ENCODE peak calls at places on chromosomes 16 and 17, in four cellular contexts. One of them, this sample, is unnamed.

GRCh38 chr16:27226476-27226875 is 23.1 kb downstream of the KDM8 start:
- DNase-seq in cardiac muscle cell: no peak
- DNase-seq in heart left ventricle: peak
- DNase-seq in Peyer's patch: no peak
- DNase-seq in this sample: no peak

GRCh38 chr17:1002771-1003555 is 6.0 kb downstream of the TIMM22 start:
- DNase-seq in cardiac muscle cell: peak
- DNase-seq in heart left ventricle: peak
- DNase-seq in Peyer's patch: no peak
- DNase-seq in this sample: no peak

GRCh38 chr17:4584125-4584834 is at the start of gene SMTNL2:
- DNase-seq in cardiac muscle cell: peak
- DNase-seq in heart left ventricle: peak
- DNase-seq in Peyer's patch: no peak
- DNase-seq in this sample: no peak

GRCh38 chr17:29949708-29950107 is 8.3 kb downstream of the EFCAB5 start:
- DNase-seq in cardiac muscle cell: no peak
- DNase-seq in heart left ventricle: no peak
- DNase-seq in Peyer's patch: no peak
- DNase-seq in this sample: no peak

GRCh38 chr17:42018339-42018738 is 1.1 kb upstream of the DNAJC7 start:
- DNase-seq in cardiac muscle cell: no peak
- DNase-seq in heart left ventricle: no peak
- DNase-seq in Peyer's patch: no peak
- DNase-seq in this sample: no peak

GRCh38 chr17:19513897-19514488 is 19.7 kb upstream of the SLC47A1 start:
- DNase-seq in cardiac muscle cell: peak
- DNase-seq in heart left ventricle: peak
- DNase-seq in Peyer's patch: peak
- DNase-seq in this sample: no peak

GRCh38 chr16:73329363-73330306 is 281.7 kb upstream of the ZFHX3 start:
- DNase-seq in cardiac muscle cell: no peak
- DNase-seq in heart left ventricle: no peak
- DNase-seq in Peyer's patch: no peak
- DNase-seq in this sample: no peak

GRCh38 chr16:85302018-85302847 is 190.0 kb upstream of the CIBAR2 start:
- DNase-seq in cardiac muscle cell: peak
- DNase-seq in heart left ventricle: no peak
- DNase-seq in Peyer's patch: no peak
- DNase-seq in this sample: no peak

GRCh38 chr17:48555183-48555615 is 10.3 kb upstream of the HOXB2 start:
- DNase-seq in cardiac muscle cell: peak
- DNase-seq in heart left ventricle: no peak
- DNase-seq in Peyer's patch: no peak
- DNase-seq in this sample: peak

GRCh38 chr17:45310380-45311324 is 6.2 kb downstream of the MAP3K14 start:
- DNase-seq in cardiac muscle cell: peak
- DNase-seq in heart left ventricle: peak
- DNase-seq in Peyer's patch: peak
- DNase-seq in this sample: no peak

GRCh38 chr17:36464765-36465088 is 21.8 kb upstream of the ZNHIT3 start:
- DNase-seq in cardiac muscle cell: no peak
- DNase-seq in heart left ventricle: no peak
- DNase-seq in Peyer's patch: no peak
- DNase-seq in this sample: no peak

GRCh38 chr16:73171380-73171779 is 123.5 kb upstream of the ZFHX3 start:
- DNase-seq in cardiac muscle cell: no peak
- DNase-seq in heart left ventricle: no peak
- DNase-seq in Peyer's patch: no peak
- DNase-seq in this sample: no peak

GRCh38 chr17:69227536-69227935 is 1.1 kb downstream of the ABCA10 start:
- DNase-seq in cardiac muscle cell: no peak
- DNase-seq in heart left ventricle: no peak
- DNase-seq in Peyer's patch: no peak
- DNase-seq in this sample: no peak

GRCh38 chr16:22183901-22184614 is 21.8 kb downstream of the SDR42E2 start:
- DNase-seq in cardiac muscle cell: no peak
- DNase-seq in heart left ventricle: no peak
- DNase-seq in Peyer's patch: no peak
- DNase-seq in this sample: no peak

GRCh38 chr17:7020894-7021664 is 1.8 kb upstream of the BCL6B start:
- DNase-seq in cardiac muscle cell: no peak
- DNase-seq in heart left ventricle: no peak
- DNase-seq in Peyer's patch: no peak
- DNase-seq in this sample: no peak

GRCh38 chr16:1989209-1989825 is 453 bp upstream of the SYNGR3 start:
- DNase-seq in cardiac muscle cell: no peak
- DNase-seq in heart left ventricle: no peak
- DNase-seq in Peyer's patch: no peak
- DNase-seq in this sample: no peak

GRCh38 chr17:6231886-6232767 is 161.9 kb downstream of the WSCD1 start:
- DNase-seq in cardiac muscle cell: peak
- DNase-seq in heart left ventricle: no peak
- DNase-seq in Peyer's patch: no peak
- DNase-seq in this sample: no peak

GRCh38 chr17:32114536-32114935 is 27.8 kb upstream of the RHOT1 start:
- DNase-seq in cardiac muscle cell: no peak
- DNase-seq in heart left ventricle: no peak
- DNase-seq in Peyer's patch: no peak
- DNase-seq in this sample: no peak

GRCh38 chr17:70195091-70195490 is 25.8 kb downstream of the KCNJ2 start:
- DNase-seq in cardiac muscle cell: no peak
- DNase-seq in heart left ventricle: no peak
- DNase-seq in Peyer's patch: no peak
- DNase-seq in this sample: no peak

GRCh38 chr16:23960081-23960499 is 124.3 kb downstream of the PRKCB start:
- DNase-seq in cardiac muscle cell: no peak
- DNase-seq in heart left ventricle: no peak
- DNase-seq in Peyer's patch: no peak
- DNase-seq in this sample: no peak

GRCh38 chr16:61149709-61150108 is 886.5 kb downstream of the CDH8 start:
- DNase-seq in cardiac muscle cell: no peak
- DNase-seq in heart left ventricle: no peak
- DNase-seq in Peyer's patch: no peak
- DNase-seq in this sample: no peak

GRCh38 chr17:52158450-52159042 is at the start of gene CA10:
- DNase-seq in cardiac muscle cell: no peak
- DNase-seq in heart left ventricle: no peak
- DNase-seq in Peyer's patch: no peak
- DNase-seq in this sample: no peak

GRCh38 chr16:49417354-49417753 is 43.8 kb downstream of the C16orf78 start:
- DNase-seq in cardiac muscle cell: no peak
- DNase-seq in heart left ventricle: no peak
- DNase-seq in Peyer's patch: no peak
- DNase-seq in this sample: no peak

GRCh38 chr16:1876468-1876867 is 4.5 kb upstream of the MEIOB start:
- DNase-seq in cardiac muscle cell: no peak
- DNase-seq in heart left ventricle: no peak
- DNase-seq in Peyer's patch: no peak
- DNase-seq in this sample: no peak

GRCh38 chr17:12457493-12457892 is 208.2 kb upstream of the MYOCD start:
- DNase-seq in cardiac muscle cell: no peak
- DNase-seq in heart left ventricle: no peak
- DNase-seq in Peyer's patch: no peak
- DNase-seq in this sample: peak

GRCh38 chr17:72575542-72576233 is 454.9 kb downstream of the SOX9 start:
- DNase-seq in cardiac muscle cell: no peak
- DNase-seq in heart left ventricle: no peak
- DNase-seq in Peyer's patch: no peak
- DNase-seq in this sample: no peak

GRCh38 chr17:46092996-46093395 is 93.9 kb downstream of the STH start:
- DNase-seq in cardiac muscle cell: no peak
- DNase-seq in heart left ventricle: no peak
- DNase-seq in Peyer's patch: no peak
- DNase-seq in this sample: no peak

GRCh38 chr17:60554377-60554788 is 28.3 kb upstream of the APPBP2 start:
- DNase-seq in cardiac muscle cell: peak
- DNase-seq in heart left ventricle: no peak
- DNase-seq in Peyer's patch: no peak
- DNase-seq in this sample: peak

GRCh38 chr17:10117581-10118001 is 80.8 kb downstream of the GAS7 start:
- DNase-seq in cardiac muscle cell: no peak
- DNase-seq in heart left ventricle: peak
- DNase-seq in Peyer's patch: peak
- DNase-seq in this sample: no peak

GRCh38 chr16:13453938-13454553 is 465.9 kb upstream of the ERCC4 start:
- DNase-seq in cardiac muscle cell: no peak
- DNase-seq in heart left ventricle: no peak
- DNase-seq in Peyer's patch: no peak
- DNase-seq in this sample: no peak

GRCh38 chr16:86089986-86090385 is 191.0 kb downstream of the IRF8 start:
- DNase-seq in cardiac muscle cell: no peak
- DNase-seq in heart left ventricle: no peak
- DNase-seq in Peyer's patch: no peak
- DNase-seq in this sample: no peak

GRCh38 chr17:33651631-33652030 is 358.5 kb upstream of the ASIC2 start:
- DNase-seq in cardiac muscle cell: no peak
- DNase-seq in heart left ventricle: no peak
- DNase-seq in Peyer's patch: no peak
- DNase-seq in this sample: no peak

GRCh38 chr17:66165537-66166123 is 26.3 kb downstream of the CEP112 start:
- DNase-seq in cardiac muscle cell: peak
- DNase-seq in heart left ventricle: no peak
- DNase-seq in Peyer's patch: no peak
- DNase-seq in this sample: peak

GRCh38 chr17:50686494-50687199 is 21.1 kb downstream of the ANKRD40 start:
- DNase-seq in cardiac muscle cell: peak
- DNase-seq in heart left ventricle: peak
- DNase-seq in Peyer's patch: peak
- DNase-seq in this sample: no peak

GRCh38 chr16:53465606-53466290 is 31.5 kb downstream of the RBL2 start:
- DNase-seq in cardiac muscle cell: peak
- DNase-seq in heart left ventricle: no peak
- DNase-seq in Peyer's patch: no peak
- DNase-seq in this sample: peak
- TF ChIP-seq CTCF in cardiac muscle cell: no peak
- TF ChIP-seq CTCF in heart left ventricle: no peak
- TF ChIP-seq CTCF in Peyer's patch: no peak
- TF ChIP-seq CTCF in this sample: no peak

DNA sequence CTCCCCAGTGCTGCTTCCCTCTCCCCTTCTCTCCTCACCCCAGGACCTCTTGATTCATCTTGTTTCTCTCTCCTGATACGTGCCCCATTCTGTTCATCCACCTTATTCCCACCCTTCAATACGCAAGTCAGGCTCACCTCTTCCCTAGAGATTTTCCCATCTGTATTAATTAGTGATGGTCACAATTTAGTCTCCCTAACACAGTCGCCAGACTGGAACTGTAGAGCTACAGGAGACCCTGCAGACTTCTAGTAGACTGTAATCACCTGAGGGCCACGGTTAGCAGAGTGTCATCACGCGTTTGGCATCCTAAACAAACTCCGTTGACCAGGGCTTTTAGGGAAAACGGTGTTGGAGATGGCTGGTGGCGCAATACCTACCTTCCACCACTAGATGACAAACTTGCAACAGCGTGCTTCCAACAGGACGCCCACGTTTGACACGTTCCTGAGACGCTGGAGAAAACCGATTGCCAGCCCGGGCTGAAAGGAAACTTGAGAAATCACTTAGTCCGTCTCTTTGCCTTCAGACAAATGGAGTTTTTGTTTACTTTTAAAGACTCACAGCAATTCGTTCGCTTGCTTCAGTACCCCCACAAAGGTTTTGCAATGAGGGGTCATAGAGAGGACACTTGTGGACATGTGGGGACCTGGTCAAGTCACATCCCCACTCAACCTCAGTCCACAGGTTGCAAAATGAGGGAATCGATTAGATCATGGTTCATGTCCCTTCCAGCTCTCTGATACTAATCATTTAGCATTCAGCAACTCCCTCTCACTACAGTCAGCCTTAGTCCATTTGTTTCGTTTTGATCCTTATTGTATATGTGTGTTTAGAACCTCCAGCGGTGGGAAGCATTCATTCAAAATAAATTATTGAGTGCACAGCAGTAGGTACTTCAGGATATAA is 20.6 kb downstream of the MYL4 start:
- DNase-seq in cardiac muscle cell: peak
- DNase-seq in heart left ventricle: peak
- DNase-seq in Peyer's patch: peak
- DNase-seq in this sample: peak
- H3K4me3 ChIP-seq in cardiac muscle cell: no peak
- H3K4me3 ChIP-seq in heart left ventricle: peak
- H3K4me3 ChIP-seq in Peyer's patch: peak
- H3K4me3 ChIP-seq in this sample: peak

GRCh38 chr17:79360196-79360595 is 250.7 kb downstream of the RBFOX3 start:
- DNase-seq in cardiac muscle cell: no peak
- DNase-seq in heart left ventricle: no peak
- DNase-seq in Peyer's patch: no peak
- DNase-seq in this sample: no peak
- TF ChIP-seq CTCF in cardiac muscle cell: no peak
- TF ChIP-seq CTCF in heart left ventricle: no peak
- TF ChIP-seq CTCF in Peyer's patch: no peak
- TF ChIP-seq CTCF in this sample: no peak

DNA sequence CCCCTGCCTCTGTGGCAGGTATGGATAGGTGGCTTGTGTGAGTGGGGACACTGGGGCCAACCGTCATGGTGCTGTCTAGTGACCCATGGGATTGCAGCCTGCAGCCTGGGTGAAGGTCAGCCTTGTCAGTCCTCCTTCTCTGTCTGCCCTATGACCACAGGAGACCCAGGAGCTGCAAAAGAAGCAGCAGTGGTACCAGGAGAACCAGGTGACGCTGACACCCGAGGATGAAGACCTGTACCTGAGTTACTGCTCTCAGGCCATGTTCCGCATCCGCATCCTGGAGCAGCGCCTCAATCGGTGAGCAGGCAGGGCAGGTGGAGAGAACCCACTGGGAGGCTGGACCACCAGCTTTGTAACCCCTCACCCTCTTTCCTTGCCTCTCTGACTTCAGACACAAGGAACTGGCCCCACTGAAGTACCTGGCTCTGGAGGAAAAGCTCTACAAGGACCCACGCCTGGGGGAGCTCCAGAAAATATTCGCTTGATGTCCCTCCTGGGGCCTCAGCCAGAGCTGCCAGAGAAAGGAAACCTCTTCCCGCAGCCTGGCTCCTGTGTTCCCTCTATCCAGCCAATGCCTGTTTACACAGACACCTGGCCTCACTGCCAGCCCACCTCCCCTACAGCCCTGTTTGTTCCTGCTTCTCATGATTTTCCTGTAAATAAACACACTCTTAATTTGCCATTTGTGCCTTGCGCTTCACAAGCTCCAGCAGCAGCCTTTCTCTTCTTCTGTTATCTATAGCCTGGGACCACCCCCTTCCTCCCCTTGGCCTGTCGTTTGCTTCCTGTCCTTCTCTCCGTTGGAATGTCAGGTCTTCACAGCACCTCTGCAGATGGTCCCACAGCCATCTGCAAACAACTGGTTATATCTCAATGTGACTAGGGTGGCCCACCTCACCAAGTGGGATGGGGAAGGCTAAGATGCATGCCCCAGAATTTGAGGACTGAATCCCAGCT is 4.5 kb upstream of the KATNB1 start:
- DNase-seq in cardiac muscle cell: no peak
- DNase-seq in heart left ventricle: no peak
- DNase-seq in Peyer's patch: no peak
- DNase-seq in this sample: no peak
- H3K4me3 ChIP-seq in cardiac muscle cell: no peak
- H3K4me3 ChIP-seq in heart left ventricle: no peak
- H3K4me3 ChIP-seq in Peyer's patch: no peak
- H3K4me3 ChIP-seq in this sample: no peak

This sample was measured in AG04449.